ENCODE peak calls at places on chromosomes 4 and X, in ten cellular contexts. W is upper lobe of left lung, U is heart left ventricle, E is uterus, M is body of pancreas, B is A549, F is HepG2, I is IMR-90, T is esophagus muscularis mucosa, H is adrenal gland. O is an unnamed sample.

GRCh38 chrX:34900691-34901090 is 41.9 kb upstream of the FAM47B start:
- DNase-seq in F (no peak), E (no peak), B (no peak), U (no peak), T (no peak), H (no peak), I (peak; percentile 15), M (no peak), W (no peak), O (no peak)

GRCh38 chr4:123345924-123346300 is 50.7 kb upstream of the SPRY1 start:
- DNase-seq in E (no peak), U (no peak), H (no peak), B (no peak), F (no peak), I (no peak), W (no peak), M (no peak), T (no peak), O (no peak)

GRCh38 chr4:76689079-76689817 is 208.7 kb downstream of the SOWAHB start:
- DNase-seq in I (peak; percentile 28), H (peak; percentile 48), E (peak; percentile 49), U (peak; percentile 59), T (no peak), F (no peak), M (peak; percentile 76), B (peak; percentile 47), W (peak; percentile 44), O (peak; percentile 15)

GRCh38 chrX:27555514-27555913 is 34.6 kb upstream of the DCAF8L2 start:
- DNase-seq in F (peak; percentile 41), W (no peak), U (no peak), B (peak; percentile 4), M (no peak), H (no peak), T (no peak), E (no peak), I (peak; percentile 40), O (peak; percentile 0)

GRCh38 chr4:84378277-84378838 is 120.7 kb downstream of the NKX6-1 start:
- DNase-seq in U (no peak), M (no peak), W (no peak), F (no peak), T (no peak), B (no peak), E (no peak), I (no peak), H (no peak), O (no peak)

GRCh38 chr4:76694056-76694455 is 203.9 kb downstream of the SOWAHB start:
- DNase-seq in F (no peak), T (no peak), H (no peak), W (no peak), I (no peak), M (no peak), E (no peak), B (no peak), U (no peak), O (no peak)

GRCh38 chr4:102612824-102613366 is 111.7 kb downstream of the NFKB1 start:
- DNase-seq in F (no peak), T (no peak), M (no peak), I (no peak), W (no peak), H (no peak), U (no peak), E (no peak), B (no peak), O (no peak)

GRCh38 chr4:47122592-47123291 is 91.4 kb downstream of the GABRB1 start:
- DNase-seq in T (no peak), E (no peak), F (peak; percentile 63), I (peak; percentile 81), H (peak; percentile 39), U (peak; percentile 24), W (peak; percentile 24), B (peak; percentile 10), M (peak; percentile 59), O (peak; percentile 3)

GRCh38 chr4:110270492-110271197 is 72.2 kb upstream of the ELOVL6 start:
- DNase-seq in U (no peak), E (no peak), H (no peak), I (peak; percentile 67), M (no peak), F (no peak), W (no peak), T (no peak), B (no peak), O (peak; percentile 34)

GRCh38 chrX:66654411-66654810 is 15.5 kb upstream of the EDA2R start:
- DNase-seq in F (no peak), E (no peak), M (no peak), T (no peak), B (no peak), H (no peak), I (no peak), U (no peak), W (no peak), O (no peak)

GRCh38 chr4:148367756-148368155 is 74.5 kb downstream of the NR3C2 start:
- DNase-seq in B (no peak), I (no peak), U (no peak), H (no peak), F (no peak), W (no peak), E (no peak), T (no peak), M (no peak), O (no peak)

GRCh38 chrX:97605271-97605670 is 721.6 kb downstream of the RPA4 start:
- DNase-seq in I (no peak), W (no peak), B (no peak), H (no peak), T (no peak), M (no peak), F (no peak), E (no peak), U (no peak), O (no peak)

GRCh38 chr4:4572821-4573220 is 31.0 kb upstream of the STX18 start:
- DNase-seq in U (no peak), W (no peak), M (no peak), H (no peak), B (no peak), I (peak; percentile 47), T (no peak), E (no peak), F (no peak), O (no peak)

GRCh38 chr4:176778063-176778462 is 14.7 kb downstream of the VEGFC start:
- DNase-seq in E (no peak), I (peak; percentile 79), H (no peak), T (no peak), F (no peak), B (no peak), M (no peak), W (no peak), U (no peak), O (no peak)

DNA sequence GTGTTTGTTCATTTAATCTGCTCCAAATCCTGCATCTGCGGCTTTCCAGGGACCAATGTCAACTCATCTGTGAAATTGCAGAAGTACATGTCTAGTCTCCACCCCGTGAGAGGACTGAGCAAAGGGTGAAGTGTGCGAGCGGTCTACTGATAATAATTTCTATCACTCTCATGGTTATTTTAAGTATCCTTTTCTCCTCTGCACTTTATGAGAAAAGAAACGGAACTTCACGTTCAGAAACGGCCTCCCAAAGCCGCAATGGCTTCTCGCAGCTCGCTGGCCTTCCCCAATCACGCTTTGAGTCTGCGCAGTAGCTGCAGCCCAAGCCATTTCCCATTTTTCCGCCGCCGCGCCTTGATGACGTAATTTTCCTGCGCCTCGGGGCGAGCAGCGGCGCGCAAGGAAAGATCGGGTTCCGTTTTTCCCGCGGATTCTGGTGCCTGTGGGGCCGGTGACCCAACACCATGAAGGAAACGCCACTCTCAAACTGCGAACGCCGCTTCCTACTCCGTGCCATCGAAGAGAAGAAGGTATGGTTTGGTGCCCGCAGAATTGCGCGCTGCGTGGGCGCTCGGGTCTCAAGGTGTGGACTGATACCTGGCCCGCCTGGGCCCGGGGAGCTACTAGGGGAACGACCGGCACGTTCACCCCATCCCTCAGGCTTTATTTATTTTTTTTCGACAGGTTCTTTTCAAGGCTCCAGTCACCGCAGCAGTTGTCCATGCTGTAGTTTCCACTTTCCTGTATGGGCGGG is at the start of gene EXOSC9:
- DNase-seq in B (peak; percentile 54), F (peak; percentile 87), T (peak; percentile 96), W (peak; percentile 90), H (peak; percentile 93), I (peak; percentile 94), E (peak; percentile 96), U (peak; percentile 95), M (peak; percentile 92), O (peak; percentile 31)
- TF ChIP-seq POLR2A in B (peak; percentile 77), F (peak; percentile 88), T (no peak), W (peak; percentile 87), H (peak; percentile 83), I (peak; percentile 88), E (peak; percentile 75), U (no peak), M (peak; percentile 82), O (peak; percentile 79)

DNA sequence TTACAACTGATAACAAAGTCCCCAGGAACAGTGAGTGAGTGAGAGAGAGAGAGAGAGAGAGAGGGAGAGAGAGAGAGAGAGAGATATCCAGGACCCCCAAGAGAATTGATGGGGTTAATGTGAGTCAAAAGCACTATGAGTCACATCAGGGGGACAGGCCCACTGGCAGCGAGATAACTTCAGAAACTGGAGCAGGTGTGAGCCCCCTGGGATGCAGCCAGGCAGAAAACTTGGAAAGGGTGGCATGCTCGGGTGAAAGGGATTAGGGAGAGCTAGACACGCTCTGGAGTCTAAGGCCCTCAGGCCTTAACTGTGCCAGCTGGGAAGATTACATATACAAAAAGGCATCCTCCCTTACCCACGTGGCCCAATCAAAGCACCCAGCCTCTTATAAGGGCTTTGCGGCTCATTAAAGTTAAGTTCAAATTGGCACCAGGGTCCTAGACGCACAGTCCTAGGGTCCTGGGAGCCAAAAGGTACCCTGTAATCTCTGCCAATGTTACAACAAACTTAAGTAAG is 843 bp downstream of the ACOT9 start:
- DNase-seq in I (peak; percentile 74), B (peak; percentile 45), T (no peak), E (peak; percentile 30), F (peak; percentile 32), H (peak; percentile 39), W (peak; percentile 40), U (peak; percentile 34), M (peak; percentile 58), O (no peak)
- TF ChIP-seq POLR2A in I (peak; percentile 83), B (no peak), T (no peak), E (peak; percentile 22), F (no peak), H (peak; percentile 44), W (no peak), U (no peak), M (peak; percentile 22), O (no peak)

DNA sequence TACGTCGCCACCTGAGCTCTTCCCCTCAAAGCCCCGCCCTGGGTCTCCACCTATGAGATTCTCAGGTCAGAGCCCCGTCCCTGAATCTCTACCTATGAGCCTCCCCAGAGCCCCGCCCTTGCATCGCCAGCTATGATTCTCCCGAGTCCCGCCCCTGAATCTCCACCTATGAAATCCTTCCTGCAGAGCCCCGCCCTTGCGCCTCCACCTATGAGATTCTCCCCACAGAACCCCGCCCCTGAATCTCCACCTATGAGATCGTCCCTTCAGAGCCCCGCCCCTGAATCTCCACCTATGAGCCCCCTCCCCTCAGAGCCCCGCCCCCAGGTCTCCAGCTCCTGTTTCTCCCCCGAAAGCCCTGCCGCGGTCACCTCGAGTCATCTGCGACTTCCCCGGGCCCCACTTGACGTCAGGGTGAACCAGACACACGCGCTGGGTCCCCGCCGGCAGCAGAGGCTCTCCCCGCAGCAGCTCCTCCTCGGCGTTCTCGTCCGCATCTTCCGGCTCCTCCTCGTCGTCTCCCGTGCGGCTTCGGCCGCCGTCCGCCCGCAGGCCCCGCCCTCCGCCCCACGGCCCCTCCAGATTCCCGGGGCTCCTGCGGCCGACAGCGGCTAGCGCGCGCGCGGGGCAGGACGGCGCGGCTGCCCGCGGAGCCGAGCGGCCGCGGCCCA is 393 bp downstream of the GTPBP6 start:
- DNase-seq in I (peak; percentile 97), U (peak; percentile 99), W (peak; percentile 97), M (peak; percentile 99), F (peak; percentile 98), H (peak; percentile 99), T (peak; percentile 100), E (peak; percentile 96), B (peak; percentile 96), O (peak; percentile 78)
- TF ChIP-seq POLR2A in I (peak; percentile 77), U (no peak), W (peak; percentile 68), M (peak; percentile 79), F (no peak), H (peak; percentile 67), T (no peak), E (peak; percentile 47), B (no peak), O (no peak)

GRCh38 chr4:145481164-145481941 is at the start of gene SMAD1:
- DNase-seq in W (peak; percentile 80), M (peak; percentile 92), H (peak; percentile 90), U (peak; percentile 92), B (peak; percentile 28), E (peak; percentile 74), I (peak; percentile 82), T (peak; percentile 93), F (peak; percentile 53), O (peak; percentile 41)
- TF ChIP-seq POLR2A in W (peak; percentile 79), M (peak; percentile 96), H (peak; percentile 89), U (no peak), B (peak; percentile 44), E (peak; percentile 69), I (peak; percentile 57), T (peak; percentile 62), F (peak; percentile 57), O (peak; percentile 42)

O was measured in H54.